ENCODE peak calls at places on chromosome 15, in nine cellular contexts. P is tibial artery, B is body of pancreas, A is fibroblast of lung, S is cardiac muscle cell, U is HepG2, Z is GM23338, O is IMR-90, E is mammary epithelial cell. T is an unnamed sample. For H3K27me3, the result is how much of the 10 kb centered on the place peaks cover.

GRCh38 chr15:70357453-70357852 is 259.7 kb upstream of the TLE3 start:
- DNase-seq in Z (no peak), P (no peak), A (no peak), O (no peak), E (no peak), U (no peak), B (no peak), S (no peak), T (no peak)

GRCh38 chr15:90184786-90185704 is 16.1 kb upstream of the SEMA4B start:
- DNase-seq in E (peak), O (no peak), U (peak), S (peak), Z (peak), B (peak), A (peak), P (peak), T (no peak)

GRCh38 chr15:73001840-73002239 is 50.4 kb upstream of the NEO1 start:
- DNase-seq in S (no peak), B (no peak), E (no peak), U (no peak), Z (no peak), P (no peak), O (no peak), A (no peak), T (no peak)

GRCh38 chr15:36970522-36970921 is 129.8 kb downstream of the MEIS2 start:
- DNase-seq in O (no peak), U (no peak), Z (no peak), S (no peak), B (no peak), P (no peak), A (no peak), E (no peak), T (no peak)

GRCh38 chr15:38894260-38894948 is 329.8 kb upstream of the RASGRP1 start:
- DNase-seq in B (no peak), O (peak), A (peak), S (peak), P (no peak), E (peak), Z (no peak), U (no peak), T (peak)

GRCh38 chr15:34520566-34520965 is 62.9 kb downstream of the GOLGA8B start:
- DNase-seq in S (no peak), Z (no peak), A (no peak), E (no peak), U (no peak), O (no peak), P (no peak), B (no peak), T (no peak)

GRCh38 chr15:96626936-96627577 is 296.6 kb downstream of the NR2F2 start:
- DNase-seq in U (no peak), P (no peak), A (no peak), O (no peak), Z (no peak), E (no peak), B (peak), S (no peak), T (no peak)

GRCh38 chr15:90875549-90875981 is 7.2 kb downstream of the FURIN start:
- DNase-seq in O (no peak), E (no peak), A (no peak), P (no peak), S (no peak), U (no peak), B (no peak), Z (no peak), T (no peak)

GRCh38 chr15:34583399-34584320 is at the start of gene GOLGA8B:
- DNase-seq in Z (peak), E (peak), O (peak), P (no peak), B (peak), U (peak), S (peak), A (peak), T (no peak)

GRCh38 chr15:85658816-85659215 is 135.9 kb downstream of the KLHL25 start:
- DNase-seq in P (no peak), A (no peak), E (no peak), S (no peak), U (no peak), B (no peak), Z (no peak), O (no peak), T (no peak)

GRCh38 chr15:79314811-79315210 is 3.9 kb downstream of the TMED3 start:
- DNase-seq in P (no peak), B (peak), A (no peak), U (no peak), Z (no peak), E (peak), O (no peak), S (no peak), T (no peak)

GRCh38 chr15:100340721-100341661 is 784 bp downstream of the ADAMTS17 start:
- DNase-seq in E (no peak), B (peak), S (no peak), Z (peak), A (no peak), U (no peak), O (no peak), P (no peak), T (no peak)

DNA sequence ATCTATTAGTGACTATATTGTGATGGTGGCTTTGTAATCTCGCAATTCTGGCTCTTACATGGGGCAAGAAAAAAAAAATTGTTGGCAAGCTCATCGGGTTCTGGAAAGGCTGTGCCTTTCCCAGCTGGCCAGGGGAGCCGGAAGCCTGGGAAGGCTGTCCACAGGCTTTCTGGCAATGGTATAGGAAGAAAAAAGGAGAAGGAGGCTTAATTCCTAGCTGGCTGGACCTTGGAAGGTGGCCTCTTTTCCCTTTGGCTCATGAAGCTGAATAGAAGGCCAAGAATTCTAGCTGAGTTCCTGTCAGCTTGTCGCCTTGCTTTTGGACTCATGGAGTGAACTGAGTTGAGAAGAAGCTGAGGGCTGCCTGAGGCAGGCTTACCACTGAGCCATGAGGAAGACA is 243.4 kb upstream of the SEMA6D start:
- DNase-seq in P (peak), O (no peak), Z (no peak), S (peak), U (no peak), E (no peak), A (peak), B (peak), T (no peak)
- H3K4me3 ChIP-seq in P (no peak), O (no peak), Z (no peak), S (no peak), U (no peak), E (no peak), A (no peak), B (no peak), T (no peak)

GRCh38 chr15:62083168-62084154 is 16.7 kb downstream of the C2CD4A start:
- DNase-seq in Z (no peak), O (no peak), U (no peak), S (no peak), P (no peak), A (no peak), B (no peak), E (no peak), T (no peak)
- H3K27me3 ChIP-seq in Z (under half), O (under half), U (under half), S (under half), P (under half), A (under half), B (under half), E (under half), T (under half)

GRCh38 chr15:56918907-56919707 is 663 bp downstream of the TCF12 start:
- DNase-seq in S (peak), Z (peak), P (peak), A (peak), O (peak), U (peak), E (peak), B (peak), T (no peak)

GRCh38 chr15:56916825-56917477 is 1.5 kb upstream of the TCF12 start:
- DNase-seq in E (no peak), P (no peak), Z (no peak), A (no peak), U (no peak), B (peak), S (no peak), O (no peak), T (no peak)

GRCh38 chr15:56915888-56916287 is 2.6 kb upstream of the TCF12 start:
- DNase-seq in E (no peak), O (no peak), Z (no peak), B (no peak), A (no peak), S (no peak), U (no peak), P (no peak), T (no peak)

GRCh38 chr15:56918046-56918906 is at the start of gene TCF12:
- DNase-seq in A (peak), B (peak), S (peak), U (peak), P (peak), O (peak), E (peak), Z (peak), T (peak)

DNA sequence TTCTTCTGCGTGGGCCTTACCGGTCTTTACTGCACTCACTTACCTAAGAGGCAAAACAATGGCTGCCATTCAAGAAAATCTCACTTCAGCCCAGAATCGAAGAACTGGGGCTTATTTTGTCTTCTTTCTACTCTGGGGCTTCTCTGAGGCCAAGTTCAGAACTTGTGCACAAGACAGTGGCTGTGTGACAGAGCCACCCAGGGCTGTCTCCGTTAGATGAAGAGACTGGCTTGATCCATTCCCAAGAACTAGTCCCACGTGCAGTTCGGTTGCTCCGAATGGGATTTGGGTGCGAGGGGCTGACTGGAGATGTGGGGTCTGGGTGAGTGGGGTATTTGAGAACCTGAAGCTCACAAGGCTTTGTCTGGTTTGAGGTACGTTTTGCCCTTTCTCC is 795 bp upstream of the TCF12 start:
- DNase-seq in Z (no peak), S (no peak), P (peak), B (no peak), E (no peak), O (no peak), U (no peak), A (no peak), T (no peak)
- H3K4me3 ChIP-seq in Z (peak), S (peak), P (peak), B (peak), E (peak), O (peak), U (peak), A (peak), T (peak)

GRCh38 chr15:74955796-74956647 is 550 bp downstream of the RPP25 start:
- DNase-seq in P (peak), B (peak), S (peak), Z (peak), A (peak), E (no peak), U (no peak), O (peak), T (no peak)

GRCh38 chr15:74954515-74954914 is 2.1 kb downstream of the RPP25 start:
- DNase-seq in A (peak), Z (no peak), B (no peak), O (peak), P (no peak), U (no peak), E (no peak), S (peak), T (no peak)

GRCh38 chr15:74956648-74957300 is at the start of gene RPP25:
- DNase-seq in U (peak), P (peak), S (peak), E (peak), Z (peak), B (peak), O (peak), A (peak), T (no peak)

GRCh38 chr15:74957301-74958035 is 896 bp upstream of the RPP25 start:
- DNase-seq in B (no peak), U (no peak), Z (peak), P (peak), E (no peak), S (peak), A (no peak), O (no peak), T (no peak)

DNA sequence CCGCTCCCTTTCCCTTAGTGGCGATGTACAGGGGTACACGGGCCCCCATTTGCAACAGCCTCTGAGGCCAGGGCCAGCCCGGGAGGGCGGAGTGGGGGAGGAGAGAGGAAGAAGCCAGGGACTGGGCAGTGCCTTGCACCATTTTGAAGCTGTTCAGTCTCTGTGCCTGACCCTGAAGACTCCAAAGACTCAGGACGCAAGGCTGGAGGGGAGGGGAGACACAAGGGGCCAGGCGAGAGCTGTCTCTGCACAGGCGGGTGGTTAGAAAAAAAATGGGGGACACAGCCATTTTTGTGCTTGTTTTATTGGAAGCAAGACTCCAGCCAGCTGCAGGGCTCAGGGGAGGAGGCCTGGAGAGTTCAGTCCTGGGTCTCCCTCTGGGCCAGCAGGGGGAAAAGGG is 1.6 kb downstream of the RPP25 start:
- DNase-seq in O (no peak), P (no peak), S (peak), E (no peak), A (no peak), U (no peak), B (no peak), Z (no peak), T (no peak)
- H3K27me3 ChIP-seq in O (under half), P (under half), S (under half), E (under half), A (under half), U (under half), B (under half), Z (under half), T (under half)

DNA sequence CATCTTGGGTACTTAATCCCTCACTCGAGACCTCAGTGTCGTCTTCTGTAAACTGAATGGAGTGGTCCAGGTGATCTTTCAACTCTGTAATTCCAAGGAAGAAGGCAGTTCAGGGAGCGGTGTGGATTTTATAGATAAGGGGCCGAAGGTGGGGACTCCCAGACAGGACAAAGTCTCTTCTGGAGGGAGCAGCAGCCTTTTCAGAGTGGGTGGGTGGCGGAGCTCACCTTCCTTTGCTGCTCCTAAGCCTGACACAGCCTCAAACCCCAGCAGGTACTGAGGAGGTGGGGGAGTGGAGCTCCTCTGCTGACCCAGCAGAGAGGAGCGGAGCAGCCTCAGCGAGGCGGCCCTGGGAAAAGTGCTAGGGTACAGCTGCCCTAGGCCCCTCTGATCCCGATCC is 72.1 kb downstream of the SLC30A4 start:
- DNase-seq in B (no peak), A (no peak), Z (no peak), U (no peak), S (no peak), E (no peak), P (no peak), O (no peak), T (no peak)
- H3K4me3 ChIP-seq in B (no peak), A (no peak), Z (no peak), U (no peak), S (no peak), E (no peak), P (no peak), O (no peak), T (no peak)

GRCh38 chr15:77790481-77790880 is 157.8 kb upstream of the LINGO1 start:
- DNase-seq in E (no peak), A (no peak), Z (no peak), P (no peak), S (no peak), U (no peak), B (no peak), O (no peak), T (no peak)
- H3K27me3 ChIP-seq in E (under half), A (under half), Z (under half), P (under half), S (under half), U (under half), B (under half), O (under half), T (under half)